ENCODE peak calls at places on chromosomes 13 and 19, in five cellular contexts. D, I, U, X and Y are unnamed samples.

GRCh38 chr19:11236324-11237301 is 2.8 kb upstream of the ANGPTL8 start:
- ATAC-seq in D (no peak), U (no peak), X (no peak), I (no peak), Y (no peak)

GRCh38 chr13:52978989-52979388 is 49.6 kb upstream of the OLFM4 start:
- ATAC-seq in I (no peak), X (no peak), U (no peak), D (no peak), Y (no peak)

GRCh38 chr19:33252971-33253370 is 27.3 kb upstream of the SLC7A10 start:
- ATAC-seq in D (peak; percentile 20), X (no peak), U (no peak), I (no peak), Y (no peak)

GRCh38 chr13:49253310-49253709 is 5.6 kb downstream of the CDADC1 start:
- ATAC-seq in I (no peak), X (no peak), U (no peak), D (no peak), Y (no peak)

GRCh38 chr13:43846496-43846895 is 33.0 kb downstream of the CCDC122 start:
- ATAC-seq in I (no peak), X (no peak), U (no peak), D (no peak), Y (no peak)

GRCh38 chr19:45195764-45196163 is 17.2 kb downstream of the BLOC1S3 start:
- ATAC-seq in I (no peak), D (no peak), U (no peak), X (no peak), Y (no peak)

GRCh38 chr19:23052349-23052748 is 49.4 kb upstream of the ZNF728 start:
- ATAC-seq in I (no peak), U (no peak), X (no peak), D (no peak), Y (no peak)

GRCh38 chr13:26227396-26227971 is 5.4 kb upstream of the RNF6 start:
- ATAC-seq in U (no peak), I (no peak), X (no peak), D (no peak), Y (no peak)

GRCh38 chr13:45185286-45185685 is 15.6 kb downstream of the KCTD4 start:
- ATAC-seq in U (no peak), X (no peak), D (no peak), I (no peak), Y (no peak)

GRCh38 chr19:16896098-16896912 is 7.5 kb downstream of the F2RL3 start:
- ATAC-seq in I (no peak), X (no peak), D (no peak), U (no peak), Y (no peak)
- TF ChIP-seq POLR2A in I (no peak), X (peak; percentile 44), D (peak; percentile 36), U (peak; percentile 39), Y (no peak)

DNA sequence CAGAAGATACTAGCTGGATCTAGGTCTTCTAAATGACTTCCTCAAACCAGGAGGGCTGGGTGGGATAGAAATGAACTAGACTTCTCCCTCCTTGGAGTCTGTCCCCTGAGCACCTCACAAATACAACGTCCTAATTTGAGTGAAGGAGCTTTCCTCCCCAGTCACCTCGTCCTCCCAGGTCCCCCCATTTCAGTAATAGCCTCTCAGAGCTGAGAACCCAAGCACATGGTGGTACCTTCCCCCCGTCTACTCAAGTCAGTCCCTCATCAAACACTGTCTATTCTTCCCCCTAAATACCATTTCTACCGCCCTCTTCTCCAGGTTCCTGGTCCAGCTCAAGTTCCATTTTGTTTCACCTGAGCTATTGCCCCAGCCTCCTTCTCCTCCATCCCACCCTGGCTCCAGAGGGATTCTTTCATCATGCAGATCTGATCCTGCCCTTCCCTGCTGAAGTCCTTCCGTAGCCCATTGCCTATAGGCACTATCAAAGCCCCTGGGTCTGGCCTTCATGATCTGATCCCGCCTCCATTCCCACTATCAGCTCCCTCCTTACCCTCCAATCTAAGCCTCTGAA is 5.3 kb upstream of the PRKCG start:
- ATAC-seq in I (no peak), D (no peak), X (no peak), U (no peak), Y (no peak)
- TF ChIP-seq POLR2A in I (no peak), D (no peak), X (no peak), U (no peak), Y (no peak)

DNA sequence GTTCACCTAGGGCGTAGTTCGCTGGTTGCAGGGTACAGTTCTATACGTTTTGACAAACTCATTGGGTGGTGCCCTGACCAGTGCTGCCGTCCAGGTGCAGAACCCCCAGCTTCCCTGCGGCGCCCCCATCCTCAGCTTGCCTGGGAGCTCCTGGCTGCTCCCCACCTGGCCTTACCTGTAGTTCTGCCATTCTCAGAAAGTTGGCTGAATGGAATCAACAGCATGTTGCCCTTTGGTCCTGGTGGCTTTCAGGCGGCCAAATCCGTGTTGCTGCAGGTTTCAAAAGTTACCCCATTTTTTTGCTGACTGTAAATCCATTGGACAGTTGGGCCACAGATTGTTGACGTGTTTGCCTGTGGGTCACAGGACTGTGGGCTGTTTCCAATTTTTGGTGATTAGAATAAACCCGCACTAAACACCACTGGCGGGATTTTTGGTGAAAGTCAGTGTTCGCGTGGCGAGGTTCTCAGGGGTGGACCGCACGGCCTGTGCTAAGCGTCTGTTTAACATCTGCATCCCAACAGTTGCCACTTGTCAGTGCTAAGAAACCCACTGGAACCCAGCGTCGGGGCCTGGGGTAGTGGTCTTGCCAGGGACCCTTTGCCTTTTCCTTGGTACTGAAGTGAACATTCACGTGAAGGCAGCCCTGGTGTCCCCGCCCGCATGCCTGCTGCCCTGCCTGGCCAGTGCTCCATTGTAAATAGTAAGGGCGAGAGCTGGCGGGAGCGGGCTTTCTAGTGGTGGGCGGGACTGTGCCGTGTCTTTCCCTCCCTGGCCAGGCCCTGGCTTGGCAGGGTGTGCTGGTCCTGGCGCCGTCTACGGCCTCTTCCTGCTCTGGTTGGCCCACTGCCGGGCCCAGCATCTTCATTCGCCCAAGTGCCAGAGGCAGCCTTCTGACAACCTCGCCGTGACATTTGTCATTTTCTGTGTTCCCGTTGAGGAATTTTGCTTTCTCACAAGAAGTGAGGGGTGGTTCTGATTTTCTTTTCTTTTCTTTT is 3.3 kb downstream of the DOT1L start:
- ATAC-seq in U (no peak), I (peak; percentile 4), X (peak; percentile 50), D (peak; percentile 73), Y (peak; percentile 28)
- TF ChIP-seq POLR2A in U (peak; percentile 26), I (no peak), X (no peak), D (peak; percentile 61), Y (no peak)

GRCh38 chr19:39679791-39680168 is 24.1 kb downstream of the LGALS16 start:
- ATAC-seq in I (no peak), X (no peak), D (no peak), U (no peak), Y (no peak)
- TF ChIP-seq POLR2A in I (no peak), X (no peak), D (no peak), U (no peak), Y (no peak)

GRCh38 chr13:95626768-95627167 is 17.7 kb downstream of the DZIP1 start:
- ATAC-seq in D (no peak), I (no peak), U (no peak), X (no peak), Y (no peak)
- TF ChIP-seq POLR2A in D (no peak), I (no peak), U (no peak), X (no peak), Y (no peak)

DNA sequence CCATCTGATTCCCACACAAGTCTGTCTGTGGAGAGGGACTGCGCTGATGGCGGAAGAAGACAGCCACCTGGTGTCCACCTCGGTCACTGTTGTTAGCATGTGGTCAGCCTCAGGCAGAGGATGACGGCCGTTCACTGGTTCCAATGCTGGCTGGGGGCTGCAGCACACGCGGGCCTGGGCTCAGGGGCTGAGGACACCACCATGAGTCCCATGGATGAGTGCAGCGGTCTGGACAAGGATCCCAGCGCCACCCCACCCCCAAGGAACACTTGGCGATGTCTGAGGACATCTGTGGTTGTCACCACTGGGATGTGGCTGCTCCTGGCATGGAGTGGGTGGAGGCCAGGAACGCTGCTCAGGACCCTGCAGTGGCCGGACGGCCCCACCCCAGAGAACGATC is 10.9 kb downstream of the DPP9 start:
- ATAC-seq in U (peak; percentile 45), I (peak; percentile 2), X (no peak), D (no peak), Y (no peak)
- TF ChIP-seq POLR2A in U (no peak), I (no peak), X (no peak), D (no peak), Y (no peak)

GRCh38 chr19:2475702-2476450 is at the start of gene GADD45B:
- ATAC-seq in I (peak; percentile 73), X (peak; percentile 83), D (peak; percentile 93), U (peak; percentile 86), Y (peak; percentile 79)

GRCh38 chr19:2477732-2478191 is 1.8 kb downstream of the GADD45B start:
- ATAC-seq in X (no peak), U (no peak), I (no peak), D (no peak), Y (no peak)

GRCh38 chr19:2475018-2475701 is 767 bp upstream of the GADD45B start:
- ATAC-seq in I (peak; percentile 54), D (peak; percentile 38), U (peak; percentile 12), X (peak; percentile 18), Y (peak; percentile 18)

GRCh38 chr19:2477141-2477710 is 1.3 kb downstream of the GADD45B start:
- ATAC-seq in X (peak; percentile 1), D (no peak), U (peak; percentile 10), I (no peak), Y (no peak)

DNA sequence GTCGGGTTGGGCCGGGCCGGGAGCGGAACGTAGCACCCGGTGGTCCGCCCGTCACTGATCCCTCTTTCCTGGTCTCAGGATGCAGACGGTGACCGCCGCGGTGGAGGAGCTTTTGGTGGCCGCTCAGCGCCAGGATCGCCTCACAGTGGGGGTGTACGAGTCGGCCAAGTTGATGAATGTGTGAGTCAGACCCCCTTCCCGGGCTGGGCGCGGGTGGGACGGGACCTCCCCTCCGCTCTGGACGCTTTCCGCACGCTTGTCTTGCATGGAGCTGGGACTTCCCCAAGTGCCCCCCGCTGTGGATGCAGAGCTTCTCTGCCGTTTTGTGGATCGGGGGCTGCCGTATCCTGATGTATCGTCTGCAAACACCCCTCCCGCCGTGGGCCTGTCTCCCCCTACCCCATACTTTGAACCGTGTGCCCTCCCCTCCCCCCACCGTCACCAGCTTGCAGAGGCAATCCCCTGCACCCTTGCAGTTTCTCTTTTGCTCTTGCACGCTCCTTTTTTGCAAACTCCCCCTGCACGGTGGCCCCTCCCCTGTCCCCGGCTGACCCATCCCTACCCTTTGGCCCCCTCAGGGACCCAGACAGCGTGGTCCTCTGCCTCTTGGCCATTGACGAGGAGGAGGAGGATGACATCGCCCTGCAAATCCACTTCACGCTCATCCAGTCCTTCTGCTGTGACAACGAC is 669 bp downstream of the GADD45B start:
- ATAC-seq in I (peak; percentile 5), X (peak; percentile 1), U (no peak), D (peak; percentile 0), Y (peak; percentile 0)
- TF ChIP-seq POLR2A in I (no peak), X (no peak), U (no peak), D (no peak), Y (no peak)

GRCh38 chr19:50796128-50796633 is 6.0 kb downstream of the ACP4 start:
- ATAC-seq in U (no peak), I (peak; percentile 31), X (no peak), D (no peak), Y (no peak)
- TF ChIP-seq POLR2A in U (no peak), I (no peak), X (no peak), D (no peak), Y (no peak)

GRCh38 chr19:53874384-53874995 is 6.8 kb downstream of the MYADM start:
- ATAC-seq in X (no peak), I (no peak), U (no peak), D (no peak), Y (no peak)
- TF ChIP-seq POLR2A in X (no peak), I (no peak), U (no peak), D (no peak), Y (no peak)